ENCODE peak calls at places on chromosome 14, in nine cellular contexts. One of them, this sample, is unnamed.

GRCh38 chr14:102363182-102363952 is 626 bp downstream of the TECPR2 start:
- DNase-seq in activated T-cell treated with anti-CD3 and anti-CD28 coated beads, Interleukin-2, amount 50 U/mL, for 72 hours: peak
- DNase-seq in glutamatergic neuron: no peak
- DNase-seq in Right ventricle myocardium superior: no peak
- DNase-seq in KBM-7: peak
- DNase-seq in hypothalamus: no peak
- DNase-seq in progenitor cell of endocrine pancreas: no peak
- DNase-seq in NCI-H774: no peak
- DNase-seq in pons: peak
- DNase-seq in this sample: no peak

GRCh38 chr14:81982056-81982455 is 448.4 kb upstream of the SEL1L start:
- DNase-seq in activated T-cell treated with anti-CD3 and anti-CD28 coated beads, Interleukin-2, amount 50 U/mL, for 72 hours: no peak
- DNase-seq in glutamatergic neuron: no peak
- DNase-seq in Right ventricle myocardium superior: no peak
- DNase-seq in KBM-7: no peak
- DNase-seq in hypothalamus: no peak
- DNase-seq in progenitor cell of endocrine pancreas: no peak
- DNase-seq in NCI-H774: no peak
- DNase-seq in pons: no peak
- DNase-seq in this sample: no peak

GRCh38 chr14:93905623-93906022 is 21.5 kb upstream of the FAM181A start:
- DNase-seq in activated T-cell treated with anti-CD3 and anti-CD28 coated beads, Interleukin-2, amount 50 U/mL, for 72 hours: no peak
- DNase-seq in glutamatergic neuron: no peak
- DNase-seq in Right ventricle myocardium superior: no peak
- DNase-seq in KBM-7: no peak
- DNase-seq in hypothalamus: no peak
- DNase-seq in progenitor cell of endocrine pancreas: no peak
- DNase-seq in NCI-H774: no peak
- DNase-seq in pons: no peak
- DNase-seq in this sample: no peak

GRCh38 chr14:76687611-76688372 is 73.5 kb upstream of the VASH1 start:
- DNase-seq in activated T-cell treated with anti-CD3 and anti-CD28 coated beads, Interleukin-2, amount 50 U/mL, for 72 hours: no peak
- DNase-seq in glutamatergic neuron: no peak
- DNase-seq in Right ventricle myocardium superior: no peak
- DNase-seq in KBM-7: no peak
- DNase-seq in hypothalamus: no peak
- DNase-seq in progenitor cell of endocrine pancreas: no peak
- DNase-seq in NCI-H774: no peak
- DNase-seq in pons: no peak
- DNase-seq in this sample: no peak

GRCh38 chr14:104114421-104115130 is 23.8 kb upstream of the KIF26A start:
- DNase-seq in activated T-cell treated with anti-CD3 and anti-CD28 coated beads, Interleukin-2, amount 50 U/mL, for 72 hours: no peak
- DNase-seq in glutamatergic neuron: peak
- DNase-seq in Right ventricle myocardium superior: peak
- DNase-seq in KBM-7: no peak
- DNase-seq in hypothalamus: no peak
- DNase-seq in progenitor cell of endocrine pancreas: no peak
- DNase-seq in NCI-H774: no peak
- DNase-seq in pons: no peak
- DNase-seq in this sample: no peak

GRCh38 chr14:103483600-103483999 is 39.0 kb downstream of the CKB start:
- DNase-seq in activated T-cell treated with anti-CD3 and anti-CD28 coated beads, Interleukin-2, amount 50 U/mL, for 72 hours: no peak
- DNase-seq in glutamatergic neuron: no peak
- DNase-seq in Right ventricle myocardium superior: no peak
- DNase-seq in KBM-7: no peak
- DNase-seq in hypothalamus: no peak
- DNase-seq in progenitor cell of endocrine pancreas: no peak
- DNase-seq in NCI-H774: peak
- DNase-seq in pons: no peak
- DNase-seq in this sample: no peak

GRCh38 chr14:69719501-69719951 is 47.4 kb upstream of the SRSF5 start:
- DNase-seq in activated T-cell treated with anti-CD3 and anti-CD28 coated beads, Interleukin-2, amount 50 U/mL, for 72 hours: no peak
- DNase-seq in glutamatergic neuron: no peak
- DNase-seq in Right ventricle myocardium superior: peak
- DNase-seq in KBM-7: peak
- DNase-seq in hypothalamus: no peak
- DNase-seq in progenitor cell of endocrine pancreas: no peak
- DNase-seq in NCI-H774: no peak
- DNase-seq in pons: no peak
- DNase-seq in this sample: no peak

GRCh38 chr14:102496955-102497744 is 12.4 kb downstream of the ANKRD9 start:
- DNase-seq in activated T-cell treated with anti-CD3 and anti-CD28 coated beads, Interleukin-2, amount 50 U/mL, for 72 hours: no peak
- DNase-seq in glutamatergic neuron: no peak
- DNase-seq in Right ventricle myocardium superior: no peak
- DNase-seq in KBM-7: no peak
- DNase-seq in hypothalamus: no peak
- DNase-seq in progenitor cell of endocrine pancreas: no peak
- DNase-seq in NCI-H774: no peak
- DNase-seq in pons: no peak
- DNase-seq in this sample: no peak

GRCh38 chr14:93219103-93219726 is 12.2 kb downstream of the UBR7 start:
- DNase-seq in activated T-cell treated with anti-CD3 and anti-CD28 coated beads, Interleukin-2, amount 50 U/mL, for 72 hours: peak
- DNase-seq in glutamatergic neuron: no peak
- DNase-seq in Right ventricle myocardium superior: no peak
- DNase-seq in KBM-7: peak
- DNase-seq in hypothalamus: no peak
- DNase-seq in progenitor cell of endocrine pancreas: no peak
- DNase-seq in NCI-H774: peak
- DNase-seq in pons: peak
- DNase-seq in this sample: no peak

GRCh38 chr14:28635387-28635786 is 131.2 kb upstream of the FOXG1 start:
- DNase-seq in activated T-cell treated with anti-CD3 and anti-CD28 coated beads, Interleukin-2, amount 50 U/mL, for 72 hours: no peak
- DNase-seq in glutamatergic neuron: no peak
- DNase-seq in Right ventricle myocardium superior: no peak
- DNase-seq in KBM-7: peak
- DNase-seq in hypothalamus: no peak
- DNase-seq in progenitor cell of endocrine pancreas: no peak
- DNase-seq in NCI-H774: peak
- DNase-seq in pons: peak
- DNase-seq in this sample: peak

GRCh38 chr14:106843951-106844483 is 1317.6 kb downstream of the TMEM121 start:
- DNase-seq in activated T-cell treated with anti-CD3 and anti-CD28 coated beads, Interleukin-2, amount 50 U/mL, for 72 hours: peak
- DNase-seq in glutamatergic neuron: no peak
- DNase-seq in Right ventricle myocardium superior: peak
- DNase-seq in KBM-7: peak
- DNase-seq in hypothalamus: no peak
- DNase-seq in progenitor cell of endocrine pancreas: no peak
- DNase-seq in NCI-H774: no peak
- DNase-seq in pons: peak
- DNase-seq in this sample: no peak

GRCh38 chr14:100525615-100526014 is 61.6 kb downstream of the BEGAIN start:
- DNase-seq in activated T-cell treated with anti-CD3 and anti-CD28 coated beads, Interleukin-2, amount 50 U/mL, for 72 hours: no peak
- DNase-seq in glutamatergic neuron: peak
- DNase-seq in Right ventricle myocardium superior: no peak
- DNase-seq in KBM-7: no peak
- DNase-seq in hypothalamus: no peak
- DNase-seq in progenitor cell of endocrine pancreas: no peak
- DNase-seq in NCI-H774: no peak
- DNase-seq in pons: no peak
- DNase-seq in this sample: no peak

This sample was measured in frontal cortex.